ENCODE peak calls at places on chromosomes 2 and 18, in nine cellular contexts. One of them, this sample, is unnamed.
A peak's percentile ranks its signal among the peaks of the same experiment; 100 is the strongest.

GRCh38 chr18:69172046-69172445 is 228.6 kb upstream of the DOK6 start:
- DNase-seq in cardiac muscle cell: peak; percentile 15
- DNase-seq in ovary: no peak
- DNase-seq in activated CD8-positive, alpha-beta T cell treated with anti-CD3 and anti-CD28 coated beads for 36 hours: no peak
- DNase-seq in osteoblast: no peak
- DNase-seq in mesothelial cell of epicardium: no peak
- DNase-seq in lung: no peak
- DNase-seq in Calu3: no peak
- DNase-seq in AG10803: peak; percentile 17
- DNase-seq in this sample: peak; percentile 3

GRCh38 chr2:157838442-157839161 is 37.5 kb downstream of the ACVR1 start:
- DNase-seq in AG10803: peak; percentile 71
- DNase-seq in Calu3: peak; percentile 73
- DNase-seq in mesothelial cell of epicardium: no peak
- DNase-seq in cardiac muscle cell: peak; percentile 71
- DNase-seq in ovary: peak; percentile 36
- DNase-seq in lung: no peak
- DNase-seq in osteoblast: peak; percentile 70
- DNase-seq in activated CD8-positive, alpha-beta T cell treated with anti-CD3 and anti-CD28 coated beads for 36 hours: peak; percentile 35
- DNase-seq in this sample: peak; percentile 83

GRCh38 chr2:168848220-168848619 is 42.0 kb downstream of the SPC25 start:
- DNase-seq in AG10803: no peak
- DNase-seq in cardiac muscle cell: no peak
- DNase-seq in osteoblast: no peak
- DNase-seq in ovary: no peak
- DNase-seq in lung: no peak
- DNase-seq in Calu3: peak; percentile 13
- DNase-seq in mesothelial cell of epicardium: no peak
- DNase-seq in activated CD8-positive, alpha-beta T cell treated with anti-CD3 and anti-CD28 coated beads for 36 hours: no peak
- DNase-seq in this sample: no peak

GRCh38 chr2:235960716-235961640 is 207.2 kb downstream of the GBX2 start:
- DNase-seq in cardiac muscle cell: no peak
- DNase-seq in activated CD8-positive, alpha-beta T cell treated with anti-CD3 and anti-CD28 coated beads for 36 hours: no peak
- DNase-seq in Calu3: no peak
- DNase-seq in osteoblast: no peak
- DNase-seq in mesothelial cell of epicardium: no peak
- DNase-seq in lung: no peak
- DNase-seq in AG10803: no peak
- DNase-seq in ovary: no peak
- DNase-seq in this sample: no peak

GRCh38 chr2:30127016-30127893 is 19.6 kb upstream of the YPEL5 start:
- DNase-seq in lung: no peak
- DNase-seq in mesothelial cell of epicardium: no peak
- DNase-seq in AG10803: peak; percentile 7
- DNase-seq in cardiac muscle cell: no peak
- DNase-seq in activated CD8-positive, alpha-beta T cell treated with anti-CD3 and anti-CD28 coated beads for 36 hours: no peak
- DNase-seq in Calu3: no peak
- DNase-seq in osteoblast: peak; percentile 69
- DNase-seq in ovary: no peak
- DNase-seq in this sample: peak; percentile 55

GRCh38 chr2:206562375-206562774 is 79.9 kb upstream of the FAM237A start:
- DNase-seq in Calu3: no peak
- DNase-seq in AG10803: no peak
- DNase-seq in osteoblast: no peak
- DNase-seq in lung: no peak
- DNase-seq in activated CD8-positive, alpha-beta T cell treated with anti-CD3 and anti-CD28 coated beads for 36 hours: no peak
- DNase-seq in ovary: no peak
- DNase-seq in mesothelial cell of epicardium: no peak
- DNase-seq in cardiac muscle cell: peak; percentile 13
- DNase-seq in this sample: no peak

GRCh38 chr18:1805526-1805925 is 765.8 kb downstream of the METTL4 start:
- DNase-seq in lung: no peak
- DNase-seq in Calu3: no peak
- DNase-seq in ovary: no peak
- DNase-seq in cardiac muscle cell: no peak
- DNase-seq in mesothelial cell of epicardium: no peak
- DNase-seq in activated CD8-positive, alpha-beta T cell treated with anti-CD3 and anti-CD28 coated beads for 36 hours: no peak
- DNase-seq in AG10803: no peak
- DNase-seq in osteoblast: no peak
- DNase-seq in this sample: no peak

GRCh38 chr2:232263295-232263694 is 115.3 kb upstream of the ALPP start:
- DNase-seq in osteoblast: no peak
- DNase-seq in lung: no peak
- DNase-seq in mesothelial cell of epicardium: no peak
- DNase-seq in cardiac muscle cell: no peak
- DNase-seq in activated CD8-positive, alpha-beta T cell treated with anti-CD3 and anti-CD28 coated beads for 36 hours: no peak
- DNase-seq in ovary: no peak
- DNase-seq in Calu3: no peak
- DNase-seq in AG10803: no peak
- DNase-seq in this sample: no peak

GRCh38 chr18:46243095-46243494 is 138.9 kb downstream of the HAUS1 start:
- DNase-seq in cardiac muscle cell: no peak
- DNase-seq in AG10803: no peak
- DNase-seq in Calu3: no peak
- DNase-seq in activated CD8-positive, alpha-beta T cell treated with anti-CD3 and anti-CD28 coated beads for 36 hours: no peak
- DNase-seq in mesothelial cell of epicardium: no peak
- DNase-seq in lung: no peak
- DNase-seq in osteoblast: no peak
- DNase-seq in ovary: no peak
- DNase-seq in this sample: peak; percentile 33

GRCh38 chr2:233331536-233331935 is 22.8 kb upstream of the DGKD start:
- DNase-seq in cardiac muscle cell: no peak
- DNase-seq in ovary: peak; percentile 28
- DNase-seq in lung: peak; percentile 69
- DNase-seq in activated CD8-positive, alpha-beta T cell treated with anti-CD3 and anti-CD28 coated beads for 36 hours: peak; percentile 81
- DNase-seq in osteoblast: peak; percentile 36
- DNase-seq in AG10803: no peak
- DNase-seq in mesothelial cell of epicardium: no peak
- DNase-seq in Calu3: no peak
- DNase-seq in this sample: no peak

GRCh38 chr2:174590346-174590745 is 7.3 kb downstream of the WIPF1 start:
- DNase-seq in mesothelial cell of epicardium: no peak
- DNase-seq in Calu3: no peak
- DNase-seq in activated CD8-positive, alpha-beta T cell treated with anti-CD3 and anti-CD28 coated beads for 36 hours: no peak
- DNase-seq in ovary: no peak
- DNase-seq in osteoblast: no peak
- DNase-seq in AG10803: no peak
- DNase-seq in lung: no peak
- DNase-seq in cardiac muscle cell: no peak
- DNase-seq in this sample: no peak

GRCh38 chr2:128504242-128505149 is 185.8 kb upstream of the HS6ST1 start:
- DNase-seq in AG10803: no peak
- DNase-seq in osteoblast: no peak
- DNase-seq in ovary: no peak
- DNase-seq in activated CD8-positive, alpha-beta T cell treated with anti-CD3 and anti-CD28 coated beads for 36 hours: no peak
- DNase-seq in lung: no peak
- DNase-seq in mesothelial cell of epicardium: no peak
- DNase-seq in cardiac muscle cell: no peak
- DNase-seq in Calu3: no peak
- DNase-seq in this sample: no peak

GRCh38 chr2:138415891-138416494 is 85.6 kb upstream of the SPOPL start:
- DNase-seq in lung: no peak
- DNase-seq in Calu3: no peak
- DNase-seq in mesothelial cell of epicardium: no peak
- DNase-seq in activated CD8-positive, alpha-beta T cell treated with anti-CD3 and anti-CD28 coated beads for 36 hours: no peak
- DNase-seq in cardiac muscle cell: peak; percentile 31
- DNase-seq in AG10803: no peak
- DNase-seq in osteoblast: no peak
- DNase-seq in ovary: no peak
- DNase-seq in this sample: peak; percentile 44

GRCh38 chr18:7789853-7790552 is 222.9 kb downstream of the PTPRM start:
- DNase-seq in mesothelial cell of epicardium: no peak
- DNase-seq in osteoblast: peak; percentile 3
- DNase-seq in lung: no peak
- DNase-seq in activated CD8-positive, alpha-beta T cell treated with anti-CD3 and anti-CD28 coated beads for 36 hours: no peak
- DNase-seq in ovary: no peak
- DNase-seq in cardiac muscle cell: peak; percentile 67
- DNase-seq in Calu3: peak; percentile 49
- DNase-seq in AG10803: peak; percentile 43
- DNase-seq in this sample: peak; percentile 23

GRCh38 chr2:238160206-238161129 is 1.7 kb downstream of the ERFE start:
- DNase-seq in lung: no peak
- DNase-seq in ovary: no peak
- DNase-seq in mesothelial cell of epicardium: no peak
- DNase-seq in activated CD8-positive, alpha-beta T cell treated with anti-CD3 and anti-CD28 coated beads for 36 hours: peak; percentile 65
- DNase-seq in Calu3: peak; percentile 22
- DNase-seq in cardiac muscle cell: peak; percentile 49
- DNase-seq in AG10803: no peak
- DNase-seq in osteoblast: peak; percentile 85
- DNase-seq in this sample: no peak

GRCh38 chr2:225002656-225003045 is 39.6 kb downstream of the DOCK10 start:
- DNase-seq in ovary: no peak
- DNase-seq in Calu3: no peak
- DNase-seq in osteoblast: no peak
- DNase-seq in mesothelial cell of epicardium: no peak
- DNase-seq in AG10803: no peak
- DNase-seq in lung: no peak
- DNase-seq in activated CD8-positive, alpha-beta T cell treated with anti-CD3 and anti-CD28 coated beads for 36 hours: peak; percentile 61
- DNase-seq in cardiac muscle cell: no peak
- DNase-seq in this sample: no peak

GRCh38 chr2:228628682-228629081 is 447.2 kb upstream of the SPHKAP start:
- DNase-seq in cardiac muscle cell: peak; percentile 3
- DNase-seq in AG10803: peak; percentile 35
- DNase-seq in Calu3: no peak
- DNase-seq in mesothelial cell of epicardium: no peak
- DNase-seq in ovary: no peak
- DNase-seq in activated CD8-positive, alpha-beta T cell treated with anti-CD3 and anti-CD28 coated beads for 36 hours: no peak
- DNase-seq in osteoblast: no peak
- DNase-seq in lung: no peak
- DNase-seq in this sample: no peak

DNA sequence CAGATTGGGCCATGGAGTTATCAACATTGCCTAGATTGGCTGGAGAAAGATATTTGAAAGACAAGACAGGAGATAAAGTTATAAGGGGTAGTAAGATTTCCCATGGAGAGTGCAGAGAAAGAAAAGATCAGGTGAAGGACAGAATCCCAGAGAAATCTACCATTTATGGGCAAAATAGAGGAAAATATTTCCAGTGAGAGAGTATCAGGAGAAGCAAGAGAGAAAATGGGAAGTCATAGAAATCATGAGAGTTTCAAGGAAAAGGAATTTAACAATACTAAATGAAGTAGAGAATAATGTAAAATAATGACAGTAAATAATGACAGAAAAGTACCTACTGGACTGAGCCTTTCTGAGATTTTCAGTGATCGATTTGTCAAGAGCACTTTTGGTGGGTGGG is 447.6 kb upstream of the CHST9 start:
- DNase-seq in mesothelial cell of epicardium: no peak
- DNase-seq in lung: no peak
- DNase-seq in Calu3: no peak
- DNase-seq in AG10803: no peak
- DNase-seq in cardiac muscle cell: no peak
- DNase-seq in activated CD8-positive, alpha-beta T cell treated with anti-CD3 and anti-CD28 coated beads for 36 hours: no peak
- DNase-seq in osteoblast: no peak
- DNase-seq in ovary: no peak
- DNase-seq in this sample: no peak
- TF ChIP-seq CTCF in mesothelial cell of epicardium: no peak
- TF ChIP-seq CTCF in lung: no peak
- TF ChIP-seq CTCF in Calu3: no peak
- TF ChIP-seq CTCF in AG10803: no peak
- TF ChIP-seq CTCF in cardiac muscle cell: no peak
- TF ChIP-seq CTCF in activated CD8-positive, alpha-beta T cell treated with anti-CD3 and anti-CD28 coated beads for 36 hours: no peak
- TF ChIP-seq CTCF in osteoblast: no peak
- TF ChIP-seq CTCF in ovary: no peak
- TF ChIP-seq CTCF in this sample: no peak

DNA sequence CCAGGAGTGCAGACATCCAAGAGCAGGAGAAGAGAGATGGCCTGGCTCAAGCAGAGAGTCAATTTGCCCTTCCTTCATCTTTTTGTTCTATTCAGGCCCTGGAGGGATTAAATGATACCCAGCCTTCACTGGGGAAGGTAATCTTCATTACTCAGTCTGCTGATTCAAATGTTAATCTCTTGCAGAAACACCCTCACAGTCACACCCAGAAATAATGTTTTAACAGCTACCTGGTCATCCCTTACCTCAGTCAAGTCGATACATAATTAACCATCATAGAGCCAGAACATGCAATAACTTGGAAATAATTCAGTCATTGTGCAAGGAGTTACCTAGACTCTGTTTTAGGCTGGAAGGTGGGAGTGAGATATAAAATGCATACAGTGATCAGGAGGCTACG is 163.7 kb upstream of the TNP1 start:
- DNase-seq in Calu3: no peak
- DNase-seq in lung: no peak
- DNase-seq in activated CD8-positive, alpha-beta T cell treated with anti-CD3 and anti-CD28 coated beads for 36 hours: no peak
- DNase-seq in osteoblast: no peak
- DNase-seq in ovary: no peak
- DNase-seq in cardiac muscle cell: no peak
- DNase-seq in AG10803: no peak
- DNase-seq in mesothelial cell of epicardium: no peak
- DNase-seq in this sample: no peak
- TF ChIP-seq CTCF in Calu3: no peak
- TF ChIP-seq CTCF in lung: no peak
- TF ChIP-seq CTCF in activated CD8-positive, alpha-beta T cell treated with anti-CD3 and anti-CD28 coated beads for 36 hours: no peak
- TF ChIP-seq CTCF in osteoblast: no peak
- TF ChIP-seq CTCF in ovary: no peak
- TF ChIP-seq CTCF in cardiac muscle cell: no peak
- TF ChIP-seq CTCF in AG10803: no peak
- TF ChIP-seq CTCF in mesothelial cell of epicardium: no peak
- TF ChIP-seq CTCF in this sample: no peak

DNA sequence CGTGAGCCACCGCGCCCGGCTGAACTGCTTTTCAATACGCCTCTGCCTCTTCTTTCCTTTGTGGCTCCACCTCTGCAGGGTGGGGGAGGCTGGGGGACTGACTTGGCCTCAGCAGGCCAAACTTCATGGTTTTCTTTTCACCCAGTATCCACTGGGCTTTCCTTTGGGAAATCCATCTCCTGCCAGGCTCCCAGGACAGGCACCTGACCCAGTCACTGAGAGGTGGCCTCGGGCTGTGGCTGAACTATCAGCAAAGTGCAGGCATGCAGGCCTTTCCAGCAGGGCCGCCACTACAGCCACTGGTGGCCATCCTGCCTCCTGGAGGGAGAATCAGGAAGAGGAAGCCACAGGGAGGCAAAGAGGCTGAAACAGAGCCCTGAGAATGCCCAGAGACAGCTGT is 33.4 kb upstream of the SEMA4C start:
- DNase-seq in cardiac muscle cell: no peak
- DNase-seq in Calu3: no peak
- DNase-seq in ovary: no peak
- DNase-seq in osteoblast: peak; percentile 58
- DNase-seq in mesothelial cell of epicardium: no peak
- DNase-seq in lung: no peak
- DNase-seq in activated CD8-positive, alpha-beta T cell treated with anti-CD3 and anti-CD28 coated beads for 36 hours: no peak
- DNase-seq in AG10803: no peak
- DNase-seq in this sample: no peak
- TF ChIP-seq CTCF in cardiac muscle cell: no peak
- TF ChIP-seq CTCF in Calu3: no peak
- TF ChIP-seq CTCF in ovary: no peak
- TF ChIP-seq CTCF in osteoblast: no peak
- TF ChIP-seq CTCF in mesothelial cell of epicardium: no peak
- TF ChIP-seq CTCF in lung: no peak
- TF ChIP-seq CTCF in activated CD8-positive, alpha-beta T cell treated with anti-CD3 and anti-CD28 coated beads for 36 hours: no peak
- TF ChIP-seq CTCF in AG10803: no peak
- TF ChIP-seq CTCF in this sample: no peak

DNA sequence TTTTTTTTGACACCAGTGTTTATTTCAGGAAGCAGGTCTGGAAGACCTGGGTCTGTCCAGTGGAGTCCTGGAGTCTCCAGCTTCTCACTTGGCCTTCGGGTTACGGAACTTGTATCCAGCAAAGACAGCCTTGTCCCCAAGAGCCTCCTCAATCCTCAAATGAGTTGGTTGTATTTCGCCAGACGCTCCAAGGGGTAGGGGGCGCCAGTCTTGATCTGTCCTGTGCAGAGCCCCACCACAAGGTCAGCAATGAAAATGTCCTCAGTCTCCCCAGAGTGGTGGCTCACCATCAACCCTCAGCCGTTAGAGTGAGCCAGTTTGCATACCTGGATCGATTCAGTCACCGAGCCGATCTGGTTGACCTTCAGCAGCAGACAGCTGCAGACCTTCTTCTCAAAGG is 21.9 kb downstream of the ASXL2 start:
- DNase-seq in cardiac muscle cell: no peak
- DNase-seq in mesothelial cell of epicardium: no peak
- DNase-seq in Calu3: no peak
- DNase-seq in osteoblast: no peak
- DNase-seq in AG10803: no peak
- DNase-seq in activated CD8-positive, alpha-beta T cell treated with anti-CD3 and anti-CD28 coated beads for 36 hours: no peak
- DNase-seq in lung: no peak
- DNase-seq in ovary: no peak
- DNase-seq in this sample: no peak
- TF ChIP-seq CTCF in cardiac muscle cell: no peak
- TF ChIP-seq CTCF in mesothelial cell of epicardium: no peak
- TF ChIP-seq CTCF in Calu3: no peak
- TF ChIP-seq CTCF in osteoblast: no peak
- TF ChIP-seq CTCF in AG10803: no peak
- TF ChIP-seq CTCF in activated CD8-positive, alpha-beta T cell treated with anti-CD3 and anti-CD28 coated beads for 36 hours: no peak
- TF ChIP-seq CTCF in lung: no peak
- TF ChIP-seq CTCF in ovary: no peak
- TF ChIP-seq CTCF in this sample: no peak

This sample was measured in foreskin fibroblast.